ENCODE peak calls at places on chromosomes 1 and 21, in seven cellular contexts. One of them, this sample, is unnamed.
A peak's percentile ranks its signal among the peaks of the same experiment; 100 is the strongest.

GRCh38 chr1:49051647-49052046 is 275.0 kb upstream of the BEND5 start:
- DNase-seq in fibroblast of lung: peak; percentile 32
- DNase-seq in OCI-LY7: no peak
- DNase-seq in NT2/D1: no peak
- DNase-seq in activated naive CD8-positive, alpha-beta T cell treated with anti-CD3 and anti-CD28 coated beads for 36 hours: no peak
- DNase-seq in activated T-cell treated with anti-CD3 and anti-CD28 coated beads for 4 hours: no peak
- DNase-seq in NCI-H2171: no peak
- DNase-seq in this sample: no peak

GRCh38 chr1:10644307-10645128 is 151.9 kb downstream of the CASZ1 start:
- DNase-seq in fibroblast of lung: peak; percentile 50
- DNase-seq in OCI-LY7: no peak
- DNase-seq in NT2/D1: no peak
- DNase-seq in activated naive CD8-positive, alpha-beta T cell treated with anti-CD3 and anti-CD28 coated beads for 36 hours: no peak
- DNase-seq in activated T-cell treated with anti-CD3 and anti-CD28 coated beads for 4 hours: no peak
- DNase-seq in NCI-H2171: no peak
- DNase-seq in this sample: peak; percentile 40

GRCh38 chr1:112704511-112704907 is 2.4 kb downstream of the RHOC start:
- DNase-seq in fibroblast of lung: no peak
- DNase-seq in OCI-LY7: no peak
- DNase-seq in NT2/D1: no peak
- DNase-seq in activated naive CD8-positive, alpha-beta T cell treated with anti-CD3 and anti-CD28 coated beads for 36 hours: no peak
- DNase-seq in activated T-cell treated with anti-CD3 and anti-CD28 coated beads for 4 hours: no peak
- DNase-seq in NCI-H2171: no peak
- DNase-seq in this sample: no peak

GRCh38 chr1:1204998-1205768 is 1.2 kb downstream of the TNFRSF18 start:
- DNase-seq in fibroblast of lung: no peak
- DNase-seq in OCI-LY7: no peak
- DNase-seq in NT2/D1: no peak
- DNase-seq in activated naive CD8-positive, alpha-beta T cell treated with anti-CD3 and anti-CD28 coated beads for 36 hours: no peak
- DNase-seq in activated T-cell treated with anti-CD3 and anti-CD28 coated beads for 4 hours: no peak
- DNase-seq in NCI-H2171: no peak
- DNase-seq in this sample: no peak

GRCh38 chr1:182229907-182230522 is 161.6 kb downstream of the GLUL start:
- DNase-seq in fibroblast of lung: no peak
- DNase-seq in OCI-LY7: no peak
- DNase-seq in NT2/D1: no peak
- DNase-seq in activated naive CD8-positive, alpha-beta T cell treated with anti-CD3 and anti-CD28 coated beads for 36 hours: no peak
- DNase-seq in activated T-cell treated with anti-CD3 and anti-CD28 coated beads for 4 hours: no peak
- DNase-seq in NCI-H2171: peak; percentile 75
- DNase-seq in this sample: no peak

GRCh38 chr1:184156521-184157395 is 105.2 kb downstream of the TSEN15 start:
- DNase-seq in fibroblast of lung: peak; percentile 29
- DNase-seq in OCI-LY7: no peak
- DNase-seq in NT2/D1: no peak
- DNase-seq in activated naive CD8-positive, alpha-beta T cell treated with anti-CD3 and anti-CD28 coated beads for 36 hours: no peak
- DNase-seq in activated T-cell treated with anti-CD3 and anti-CD28 coated beads for 4 hours: no peak
- DNase-seq in NCI-H2171: no peak
- DNase-seq in this sample: no peak

GRCh38 chr1:112522621-112523020 is 13.9 kb downstream of the WNT2B start:
- DNase-seq in fibroblast of lung: peak; percentile 98
- DNase-seq in OCI-LY7: no peak
- DNase-seq in NT2/D1: peak; percentile 66
- DNase-seq in activated naive CD8-positive, alpha-beta T cell treated with anti-CD3 and anti-CD28 coated beads for 36 hours: no peak
- DNase-seq in activated T-cell treated with anti-CD3 and anti-CD28 coated beads for 4 hours: no peak
- DNase-seq in NCI-H2171: no peak
- DNase-seq in this sample: peak; percentile 81

GRCh38 chr1:29960156-29960755 is 723.9 kb downstream of the PTPRU start:
- DNase-seq in fibroblast of lung: no peak
- DNase-seq in OCI-LY7: no peak
- DNase-seq in NT2/D1: no peak
- DNase-seq in activated naive CD8-positive, alpha-beta T cell treated with anti-CD3 and anti-CD28 coated beads for 36 hours: no peak
- DNase-seq in activated T-cell treated with anti-CD3 and anti-CD28 coated beads for 4 hours: no peak
- DNase-seq in NCI-H2171: no peak
- DNase-seq in this sample: no peak

GRCh38 chr1:77825356-77825709 is 45.9 kb downstream of the MIGA1 start:
- DNase-seq in fibroblast of lung: peak; percentile 80
- DNase-seq in OCI-LY7: peak; percentile 88
- DNase-seq in NT2/D1: peak; percentile 18
- DNase-seq in activated naive CD8-positive, alpha-beta T cell treated with anti-CD3 and anti-CD28 coated beads for 36 hours: no peak
- DNase-seq in activated T-cell treated with anti-CD3 and anti-CD28 coated beads for 4 hours: no peak
- DNase-seq in NCI-H2171: no peak
- DNase-seq in this sample: peak; percentile 96

GRCh38 chr1:160131803-160132565 is 16.4 kb downstream of the ATP1A2 start:
- DNase-seq in fibroblast of lung: no peak
- DNase-seq in OCI-LY7: no peak
- DNase-seq in NT2/D1: no peak
- DNase-seq in activated naive CD8-positive, alpha-beta T cell treated with anti-CD3 and anti-CD28 coated beads for 36 hours: no peak
- DNase-seq in activated T-cell treated with anti-CD3 and anti-CD28 coated beads for 4 hours: no peak
- DNase-seq in NCI-H2171: no peak
- DNase-seq in this sample: no peak

GRCh38 chr1:165352442-165353293 is 3.8 kb downstream of the LMX1A start:
- DNase-seq in fibroblast of lung: no peak
- DNase-seq in OCI-LY7: no peak
- DNase-seq in NT2/D1: no peak
- DNase-seq in activated naive CD8-positive, alpha-beta T cell treated with anti-CD3 and anti-CD28 coated beads for 36 hours: no peak
- DNase-seq in activated T-cell treated with anti-CD3 and anti-CD28 coated beads for 4 hours: no peak
- DNase-seq in NCI-H2171: no peak
- DNase-seq in this sample: no peak

GRCh38 chr1:33903210-33903589 is 39.3 kb downstream of the HMGB4 start:
- DNase-seq in fibroblast of lung: peak; percentile 69
- DNase-seq in OCI-LY7: no peak
- DNase-seq in NT2/D1: no peak
- DNase-seq in activated naive CD8-positive, alpha-beta T cell treated with anti-CD3 and anti-CD28 coated beads for 36 hours: no peak
- DNase-seq in activated T-cell treated with anti-CD3 and anti-CD28 coated beads for 4 hours: no peak
- DNase-seq in NCI-H2171: no peak
- DNase-seq in this sample: no peak

GRCh38 chr21:32726742-32727477 is 903 bp downstream of the SYNJ1 start:
- DNase-seq in fibroblast of lung: peak; percentile 21
- DNase-seq in OCI-LY7: peak; percentile 21
- DNase-seq in NT2/D1: no peak
- DNase-seq in activated naive CD8-positive, alpha-beta T cell treated with anti-CD3 and anti-CD28 coated beads for 36 hours: peak; percentile 1
- DNase-seq in activated T-cell treated with anti-CD3 and anti-CD28 coated beads for 4 hours: peak; percentile 7
- DNase-seq in NCI-H2171: peak; percentile 16
- DNase-seq in this sample: peak; percentile 43

GRCh38 chr21:18023099-18023498 is 203.9 kb upstream of the C21orf91 start:
- DNase-seq in fibroblast of lung: no peak
- DNase-seq in OCI-LY7: no peak
- DNase-seq in NT2/D1: no peak
- DNase-seq in activated naive CD8-positive, alpha-beta T cell treated with anti-CD3 and anti-CD28 coated beads for 36 hours: no peak
- DNase-seq in activated T-cell treated with anti-CD3 and anti-CD28 coated beads for 4 hours: no peak
- DNase-seq in NCI-H2171: no peak
- DNase-seq in this sample: no peak

GRCh38 chr21:26236281-26236680 is 65.7 kb upstream of the APP start:
- DNase-seq in fibroblast of lung: no peak
- DNase-seq in OCI-LY7: no peak
- DNase-seq in NT2/D1: no peak
- DNase-seq in activated naive CD8-positive, alpha-beta T cell treated with anti-CD3 and anti-CD28 coated beads for 36 hours: no peak
- DNase-seq in activated T-cell treated with anti-CD3 and anti-CD28 coated beads for 4 hours: no peak
- DNase-seq in NCI-H2171: no peak
- DNase-seq in this sample: no peak

GRCh38 chr1:241336335-241336734 is 20.7 kb downstream of the RGS7 start:
- DNase-seq in fibroblast of lung: peak; percentile 3
- DNase-seq in OCI-LY7: no peak
- DNase-seq in NT2/D1: no peak
- DNase-seq in activated naive CD8-positive, alpha-beta T cell treated with anti-CD3 and anti-CD28 coated beads for 36 hours: no peak
- DNase-seq in activated T-cell treated with anti-CD3 and anti-CD28 coated beads for 4 hours: no peak
- DNase-seq in NCI-H2171: no peak
- DNase-seq in this sample: no peak

GRCh38 chr1:54926955-54927354 is 40.0 kb upstream of the DHCR24 start:
- DNase-seq in fibroblast of lung: no peak
- DNase-seq in OCI-LY7: no peak
- DNase-seq in NT2/D1: no peak
- DNase-seq in activated naive CD8-positive, alpha-beta T cell treated with anti-CD3 and anti-CD28 coated beads for 36 hours: no peak
- DNase-seq in activated T-cell treated with anti-CD3 and anti-CD28 coated beads for 4 hours: no peak
- DNase-seq in NCI-H2171: no peak
- DNase-seq in this sample: peak; percentile 46

GRCh38 chr1:247493106-247493505 is 35.2 kb upstream of the OR2B11 start:
- DNase-seq in fibroblast of lung: no peak
- DNase-seq in OCI-LY7: no peak
- DNase-seq in NT2/D1: no peak
- DNase-seq in activated naive CD8-positive, alpha-beta T cell treated with anti-CD3 and anti-CD28 coated beads for 36 hours: no peak
- DNase-seq in activated T-cell treated with anti-CD3 and anti-CD28 coated beads for 4 hours: no peak
- DNase-seq in NCI-H2171: no peak
- DNase-seq in this sample: no peak

GRCh38 chr21:28142692-28143091 is 850.0 kb downstream of the LTN1 start:
- DNase-seq in fibroblast of lung: peak; percentile 70
- DNase-seq in OCI-LY7: no peak
- DNase-seq in NT2/D1: no peak
- DNase-seq in activated naive CD8-positive, alpha-beta T cell treated with anti-CD3 and anti-CD28 coated beads for 36 hours: no peak
- DNase-seq in activated T-cell treated with anti-CD3 and anti-CD28 coated beads for 4 hours: no peak
- DNase-seq in NCI-H2171: no peak
- DNase-seq in this sample: peak; percentile 46

This sample was measured in cardiac fibroblast.